ENCODE peak calls at places on chromosomes 4 and X, in four cellular contexts. Y is fibroblast of lung; H is stimulated activated CD4-positive, alpha-beta T cell treated with anti-CD3 and anti-CD28 coated beads, Interleukin-4, amount 100 ng/mL, for 24 hours; C is HCEC 1CT. X is an unnamed sample.

GRCh38 chr4:80484707-80485106 is 149.2 kb downstream of the CFAP299 start:
- DNase-seq in Y (no peak), H (no peak), C (peak; percentile 1), X (no peak)

GRCh38 chr4:24213936-24214335 is 324.1 kb upstream of the PPARGC1A start:
- DNase-seq in Y (no peak), H (no peak), C (no peak), X (no peak)

GRCh38 chr4:2785613-2786012 is 7.3 kb upstream of the SH3BP2 start:
- DNase-seq in Y (no peak), H (no peak), C (no peak), X (no peak)

GRCh38 chr4:147640331-147640730 is 23.1 kb downstream of the TMEM184C start:
- DNase-seq in Y (no peak), H (no peak), C (no peak), X (no peak)

GRCh38 chr4:48947731-48948130 is 38.3 kb upstream of the CWH43 start:
- DNase-seq in Y (no peak), H (no peak), C (no peak), X (no peak)

GRCh38 chr4:113847710-113848109 is 86.2 kb upstream of the CAMK2D start:
- DNase-seq in Y (no peak), H (no peak), C (no peak), X (no peak)

GRCh38 chrX:1380672-1381233 is 11.2 kb downstream of the SLC25A6 start:
- DNase-seq in Y (no peak), H (no peak), C (no peak), X (no peak)

GRCh38 chr4:7115557-7116340 is 47.9 kb upstream of the GRPEL1 start:
- DNase-seq in Y (no peak), H (no peak), C (no peak), X (no peak)

X was measured in hepatic stellate cell.